ENCODE peak calls at places on chromosomes 4 and X, in ten cellular contexts. N is CD8-positive, alpha-beta memory T cell; T is uterus; G is right cardiac atrium; I is naive thymus-derived CD4-positive, alpha-beta T cell; W is cardiac muscle cell; P is ovary; A is pancreas; H is endothelial cell of umbilical vein; L is upper lobe of left lung. M is an unnamed sample. For H3K4me1, the result is how much of the 10 kb centered on the place peaks cover.

GRCh38 chr4:7974425-7974824 is 34.8 kb upstream of the AFAP1 start:
- DNase-seq in N (no peak), T (no peak), G (no peak), I (no peak), W (no peak), P (no peak), A (no peak), H (no peak), L (no peak), M (no peak)

GRCh38 chrX:123859409-123859827 is 435 bp upstream of the XIAP start:
- DNase-seq in N (peak), T (no peak), G (no peak), I (peak), W (no peak), P (peak), A (no peak), H (no peak), L (no peak), M (no peak)

GRCh38 chr4:121777625-121778024 is 12.7 kb upstream of the SMIM43 start:
- DNase-seq in N (no peak), T (no peak), G (no peak), I (no peak), W (no peak), P (no peak), A (no peak), H (no peak), L (no peak), M (no peak)

GRCh38 chr4:6128221-6128871 is 72.0 kb downstream of the JAKMIP1 start:
- DNase-seq in N (no peak), T (no peak), G (no peak), I (no peak), W (no peak), P (no peak), A (no peak), H (no peak), L (no peak), M (no peak)

GRCh38 chr4:147160908-147161513 is 215.3 kb upstream of the TTC29 start:
- DNase-seq in N (no peak), T (no peak), G (no peak), I (peak), W (peak), P (no peak), A (no peak), H (peak), L (no peak), M (no peak)

GRCh38 chrX:135327299-135327698 is 18.0 kb downstream of the ETDC start:
- DNase-seq in N (no peak), T (no peak), G (no peak), I (no peak), W (no peak), P (no peak), A (no peak), H (peak), L (no peak), M (no peak)

GRCh38 chrX:124917011-124917410 is 402.7 kb upstream of the TEX13C start:
- DNase-seq in N (no peak), T (no peak), G (no peak), I (no peak), W (no peak), P (no peak), A (no peak), H (no peak), L (no peak), M (no peak)

GRCh38 chrX:20514358-20514757 is 247.6 kb upstream of the RPS6KA3 start:
- DNase-seq in N (no peak), T (no peak), G (no peak), I (no peak), W (no peak), P (no peak), A (no peak), H (peak), L (no peak), M (peak)

GRCh38 chrX:122512561-122513072 is 671.5 kb upstream of the GRIA3 start:
- DNase-seq in N (no peak), T (no peak), G (no peak), I (no peak), W (no peak), P (no peak), A (no peak), H (no peak), L (no peak), M (no peak)

GRCh38 chr4:43732829-43733426 is 715.7 kb downstream of the KCTD8 start:
- DNase-seq in N (no peak), T (no peak), G (no peak), I (no peak), W (no peak), P (no peak), A (no peak), H (no peak), L (no peak), M (no peak)

GRCh38 chr4:147117400-147117799 is 171.7 kb upstream of the TTC29 start:
- DNase-seq in N (no peak), T (peak), G (no peak), I (no peak), W (peak), P (no peak), A (no peak), H (no peak), L (no peak), M (no peak)

DNA sequence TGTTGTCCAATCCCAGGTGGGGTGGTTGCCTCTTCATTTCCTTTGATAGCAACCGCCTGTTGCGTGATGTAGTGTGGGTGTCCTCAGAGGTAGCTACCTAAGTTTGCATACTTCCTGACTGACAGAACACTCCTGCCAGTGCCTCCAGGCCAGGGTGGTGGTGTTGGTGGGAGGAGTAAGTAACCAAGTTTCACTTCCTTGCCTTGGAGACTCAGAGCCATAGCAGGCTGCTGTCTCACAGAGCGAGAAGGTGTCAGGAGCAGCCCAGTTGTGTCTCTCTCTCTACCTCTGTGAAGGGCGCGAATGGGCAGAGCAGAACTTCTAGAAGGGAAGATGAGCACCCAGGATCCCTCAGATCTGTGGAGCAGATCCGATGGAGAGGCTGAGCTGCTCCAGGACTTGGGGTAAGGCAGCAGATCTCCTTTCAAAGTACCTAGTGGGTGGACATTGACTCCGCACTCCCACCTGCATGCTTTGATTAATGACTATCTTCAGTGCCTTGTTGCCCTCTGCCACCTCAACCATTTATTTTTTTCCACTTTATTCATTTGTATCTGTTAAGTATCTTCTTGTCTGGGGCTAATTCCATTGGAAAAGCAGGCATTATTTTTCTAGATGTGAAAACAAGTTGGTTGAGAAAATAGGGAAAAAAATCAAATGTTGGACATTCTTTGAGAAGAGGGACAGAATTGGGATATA is at the start of gene DAPP1:
- DNase-seq in N (peak), T (no peak), G (peak), I (peak), W (no peak), P (no peak), A (no peak), H (no peak), L (no peak), M (no peak)
- H3K4me3 ChIP-seq in N (peak), T (no peak), G (no peak), I (peak), W (no peak), P (no peak), A (no peak), H (no peak), L (peak), M (peak)

DNA sequence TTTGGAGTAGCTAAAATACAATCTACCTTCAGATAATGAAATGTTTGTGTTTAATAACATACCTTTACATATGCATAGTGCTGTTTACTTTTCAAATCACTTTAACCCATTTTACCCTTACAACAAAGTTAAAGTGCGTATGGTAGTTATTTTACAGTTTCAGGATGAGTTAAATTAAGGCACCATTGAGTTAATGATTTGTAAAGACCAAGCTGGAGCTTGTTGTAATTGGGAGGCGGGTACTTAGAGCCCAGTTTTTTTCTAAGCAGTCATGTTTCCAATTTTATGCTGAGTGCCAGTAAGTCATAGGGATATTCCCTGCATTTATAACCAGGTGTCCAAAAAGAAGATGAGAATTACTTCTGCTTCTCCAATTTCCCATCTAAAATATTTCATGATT is 84.2 kb upstream of the NRK start:
- DNase-seq in N (no peak), T (no peak), G (no peak), I (no peak), W (no peak), P (no peak), A (no peak), H (no peak), L (no peak), M (no peak)
- H3K27ac ChIP-seq in N (no peak), T (no peak), G (no peak), I (no peak), W (no peak), P (no peak), A (no peak), H (no peak), L (no peak), M (no peak)

DNA sequence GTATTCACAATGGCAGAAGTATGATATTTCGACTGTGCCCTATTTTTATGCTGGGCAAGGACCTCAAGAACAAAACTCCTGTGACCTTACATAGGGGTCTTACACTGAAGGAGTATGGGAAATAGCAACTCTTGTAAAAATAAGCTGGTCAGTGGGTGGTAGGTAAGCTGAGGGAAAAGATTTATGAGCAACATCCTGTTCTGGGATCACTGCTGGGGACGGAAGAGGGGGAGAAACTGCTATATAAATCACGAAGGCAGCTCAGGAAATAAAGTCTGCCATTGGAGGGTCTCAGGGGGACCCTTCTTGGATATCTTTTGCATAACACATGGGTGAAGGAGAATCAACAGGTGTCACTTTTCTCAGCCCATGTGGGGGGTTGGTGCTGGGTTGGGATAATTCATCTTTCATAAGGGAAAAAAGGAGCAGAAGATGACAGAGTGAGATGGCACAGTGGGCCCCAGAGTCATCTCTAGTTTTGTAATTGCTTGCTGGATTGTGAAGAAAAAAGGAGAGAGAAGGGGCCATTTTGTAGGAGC is 33.7 kb downstream of the AFF1 start:
- DNase-seq in N (no peak), T (no peak), G (no peak), I (no peak), W (no peak), P (no peak), A (no peak), H (peak), L (no peak), M (no peak)
- H3K4me1 ChIP-seq in N (under half), T (under half), G (under half), I (under half), W (under half), P (under half), A (under half), H (half or more), L (under half), M (under half)

GRCh38 chr4:79272761-79273160 is 53.1 kb downstream of the NAA11 start:
- DNase-seq in N (no peak), T (no peak), G (no peak), I (no peak), W (no peak), P (no peak), A (no peak), H (no peak), L (no peak), M (no peak)
- H3K4me3 ChIP-seq in N (no peak), T (no peak), G (no peak), I (no peak), W (no peak), P (no peak), A (no peak), H (no peak), L (no peak), M (no peak)

DNA sequence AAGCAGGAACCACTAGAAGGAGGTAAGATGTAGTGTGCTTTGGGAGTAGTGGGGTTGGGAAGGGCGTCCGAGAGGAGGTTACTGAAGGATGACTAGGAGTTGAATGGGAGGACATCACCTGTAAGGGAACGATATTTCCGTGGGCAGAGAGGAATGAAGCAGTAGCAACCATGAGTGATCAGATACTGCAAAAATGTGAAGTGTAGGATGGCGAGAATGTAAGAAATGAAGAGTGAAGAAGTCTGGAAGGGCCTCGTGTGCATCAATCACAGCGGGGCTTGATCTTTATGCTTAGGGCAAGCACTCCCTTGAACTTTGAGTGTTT is 594 bp downstream of the MSMO1 start:
- DNase-seq in N (no peak), T (no peak), G (no peak), I (no peak), W (no peak), P (no peak), A (no peak), H (no peak), L (no peak), M (no peak)
- H3K27ac ChIP-seq in N (peak), T (peak), G (peak), I (peak), W (peak), P (peak), A (peak), H (peak), L (peak), M (peak)

GRCh38 chr4:75722417-75722816 is 2.0 kb upstream of the USO1 start:
- DNase-seq in N (no peak), T (no peak), G (no peak), I (no peak), W (no peak), P (no peak), A (no peak), H (no peak), L (no peak), M (no peak)
- H3K4me1 ChIP-seq in N (under half), T (under half), G (under half), I (under half), W (under half), P (under half), A (under half), H (under half), L (under half), M (under half)

GRCh38 chr4:140567722-140568121 is 1.0 kb downstream of the UCP1 start:
- DNase-seq in N (no peak), T (no peak), G (no peak), I (no peak), W (peak), P (no peak), A (no peak), H (peak), L (no peak), M (no peak)
- H3K4me3 ChIP-seq in N (no peak), T (no peak), G (no peak), I (no peak), W (no peak), P (no peak), A (no peak), H (no peak), L (peak), M (peak)

DNA sequence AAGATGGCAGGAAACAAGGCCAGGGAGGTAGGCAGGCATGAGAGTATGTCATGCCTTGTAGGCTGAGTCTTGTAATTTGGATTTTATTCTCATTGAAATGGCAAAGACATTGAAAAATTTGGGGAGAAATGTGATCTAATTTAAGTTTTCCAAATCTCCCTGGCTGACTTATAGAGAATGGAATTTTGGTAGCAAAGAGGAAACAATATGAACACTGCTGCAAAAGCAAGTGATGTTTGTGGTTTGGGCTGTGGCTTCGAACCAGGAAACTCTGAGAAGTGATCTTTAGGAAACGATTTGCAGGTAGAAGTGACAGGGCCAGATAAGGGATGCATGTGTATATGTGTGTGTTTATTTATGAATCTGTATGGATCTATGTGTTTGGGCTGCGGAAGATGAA is 35.6 kb downstream of the ARSJ start:
- DNase-seq in N (no peak), T (no peak), G (no peak), I (peak), W (no peak), P (no peak), A (no peak), H (peak), L (no peak), M (no peak)
- H3K27ac ChIP-seq in N (no peak), T (no peak), G (no peak), I (no peak), W (no peak), P (no peak), A (no peak), H (no peak), L (no peak), M (no peak)